ENCODE peak calls at places on chromosomes 5 and 9, in ten cellular contexts. I is tibial nerve, J is endothelial cell, L is B cell, N is GM13977, W is tibial artery, Y is kidney epithelial cell, F is right atrium auricular region, R is GM23338, D is left ventricle myocardium inferior. P is an unnamed sample.

GRCh38 chr9:110050925-110051355 is 157.0 kb downstream of the C9orf152 start:
- DNase-seq in J (no peak), I (no peak), Y (peak; percentile 86), D (no peak), W (peak; percentile 72), L (no peak), N (peak; percentile 56), F (peak; percentile 74), R (no peak), P (peak; percentile 89)

GRCh38 chr9:18124760-18125159 is 349.2 kb upstream of the ADAMTSL1 start:
- DNase-seq in D (no peak), W (no peak), F (no peak), I (no peak), Y (no peak), L (no peak), R (no peak), J (no peak), N (no peak), P (peak; percentile 10)

GRCh38 chr5:71740015-71740753 is 21.1 kb downstream of the CARTPT start:
- DNase-seq in N (peak; percentile 55), R (no peak), Y (no peak), D (no peak), J (no peak), W (no peak), F (no peak), I (no peak), L (no peak), P (no peak)

GRCh38 chr5:1965860-1966396 is 83.2 kb upstream of the IRX4 start:
- DNase-seq in N (peak; percentile 6), J (no peak), F (peak; percentile 16), W (no peak), R (no peak), Y (no peak), L (no peak), D (no peak), I (no peak), P (no peak)

GRCh38 chr9:136700309-136700708 is 12.1 kb upstream of the DIPK1B start:
- DNase-seq in F (no peak), W (no peak), J (no peak), Y (no peak), N (no peak), L (no peak), D (no peak), R (no peak), I (no peak), P (no peak)

GRCh38 chr5:117568622-117569021 is 994.0 kb upstream of the SEMA6A start:
- DNase-seq in F (no peak), J (no peak), W (no peak), I (no peak), D (no peak), R (peak; percentile 15), Y (no peak), L (no peak), N (no peak), P (no peak)

GRCh38 chr5:72338810-72339209 is 18.6 kb downstream of the PTCD2 start:
- DNase-seq in N (no peak), W (no peak), Y (no peak), J (no peak), I (no peak), R (no peak), F (no peak), L (no peak), D (no peak), P (no peak)

GRCh38 chr5:3958389-3958788 is 362.8 kb downstream of the IRX1 start:
- DNase-seq in I (no peak), R (no peak), L (no peak), J (no peak), N (no peak), F (no peak), Y (no peak), D (no peak), W (no peak), P (no peak)

GRCh38 chr5:102539598-102539997 is 40.8 kb upstream of the SLCO6A1 start:
- DNase-seq in N (no peak), J (no peak), I (no peak), F (no peak), Y (no peak), D (no peak), L (no peak), W (no peak), R (no peak), P (no peak)

GRCh38 chr5:78627766-78628165 is 20.8 kb downstream of the LHFPL2 start:
- DNase-seq in J (no peak), I (no peak), F (no peak), Y (no peak), R (no peak), D (no peak), L (no peak), W (no peak), N (no peak), P (no peak)

GRCh38 chr9:36126016-36126786 is 10.3 kb upstream of the GLIPR2 start:
- DNase-seq in R (no peak), J (no peak), W (no peak), Y (no peak), D (no peak), F (no peak), I (no peak), L (no peak), N (no peak), P (no peak)

GRCh38 chr9:134421888-134422287 is 95.6 kb downstream of the RXRA start:
- DNase-seq in W (no peak), L (no peak), Y (no peak), J (no peak), I (no peak), F (no peak), R (no peak), N (no peak), D (no peak), P (no peak)

GRCh38 chr9:69207503-69207902 is 33.4 kb downstream of the TJP2 start:
- DNase-seq in Y (no peak), F (no peak), W (no peak), I (no peak), L (no peak), J (no peak), R (peak; percentile 45), D (peak; percentile 45), N (no peak), P (no peak)

GRCh38 chr9:38673399-38673798 is 46.5 kb downstream of the FAM240B start:
- DNase-seq in Y (no peak), N (no peak), F (peak; percentile 36), W (no peak), I (no peak), D (no peak), J (no peak), L (no peak), R (no peak), P (no peak)

GRCh38 chr5:90421136-90421535 is 11.6 kb upstream of the CETN3 start:
- DNase-seq in J (peak; percentile 28), W (no peak), N (no peak), F (no peak), R (peak; percentile 83), Y (no peak), I (no peak), D (no peak), L (no peak), P (no peak)

GRCh38 chr5:80339116-80339515 is 19.3 kb downstream of the SPZ1 start:
- DNase-seq in J (no peak), D (no peak), W (no peak), Y (no peak), L (no peak), F (no peak), N (no peak), I (no peak), R (no peak), P (no peak)

GRCh38 chr5:87836696-87837095 is 424.0 kb upstream of the CCNH start:
- DNase-seq in W (no peak), L (no peak), I (no peak), Y (no peak), N (no peak), D (no peak), R (no peak), F (no peak), J (no peak), P (no peak)

GRCh38 chr5:116063950-116064349 is 20.9 kb upstream of the COMMD10 start:
- DNase-seq in N (no peak), R (no peak), J (no peak), F (no peak), I (no peak), D (no peak), Y (no peak), L (no peak), W (no peak), P (no peak)

DNA sequence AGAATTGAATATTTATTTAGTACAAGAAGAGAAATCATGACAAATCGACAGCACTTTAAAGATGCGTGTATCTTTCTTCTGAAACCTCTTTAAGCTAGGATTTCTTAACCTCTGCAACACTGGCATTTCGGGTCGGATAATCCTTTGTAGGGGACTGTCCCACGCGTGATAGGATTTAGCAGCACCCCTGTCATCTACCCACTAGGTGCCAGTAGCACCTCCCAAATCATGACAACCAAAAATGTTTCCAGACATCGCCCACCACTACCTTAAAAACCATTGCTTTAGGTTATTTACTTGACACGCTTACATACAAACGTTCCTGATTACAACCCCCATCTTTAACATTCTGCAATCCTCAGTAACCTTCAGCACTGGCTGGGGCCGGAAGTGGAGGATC is 223.1 kb downstream of the TRIM32 start:
- DNase-seq in F (no peak), J (no peak), R (peak; percentile 41), L (no peak), I (no peak), Y (no peak), D (no peak), W (no peak), N (no peak), P (no peak)
- TF ChIP-seq CTCF in F (no peak), J (no peak), R (peak; percentile 66), L (no peak), I (no peak), Y (no peak), D (no peak), W (no peak), N (peak; percentile 4), P (no peak)

GRCh38 chr5:180673371-180674252 is 24.2 kb upstream of the FLT4 start:
- DNase-seq in N (no peak), I (no peak), D (no peak), W (no peak), R (peak; percentile 64), J (peak; percentile 38), Y (no peak), L (no peak), F (no peak), P (no peak)
- TF ChIP-seq CTCF in N (no peak), I (no peak), D (no peak), W (no peak), R (peak; percentile 90), J (peak; percentile 24), Y (no peak), L (no peak), F (no peak), P (no peak)

GRCh38 chr5:175610381-175610780 is 47.5 kb upstream of the HRH2 start:
- DNase-seq in Y (no peak), W (no peak), I (no peak), N (no peak), L (no peak), D (no peak), R (no peak), J (no peak), F (no peak), P (no peak)
- TF ChIP-seq CTCF in Y (no peak), W (no peak), I (no peak), N (no peak), L (no peak), D (no peak), R (no peak), J (no peak), F (no peak), P (no peak)

DNA sequence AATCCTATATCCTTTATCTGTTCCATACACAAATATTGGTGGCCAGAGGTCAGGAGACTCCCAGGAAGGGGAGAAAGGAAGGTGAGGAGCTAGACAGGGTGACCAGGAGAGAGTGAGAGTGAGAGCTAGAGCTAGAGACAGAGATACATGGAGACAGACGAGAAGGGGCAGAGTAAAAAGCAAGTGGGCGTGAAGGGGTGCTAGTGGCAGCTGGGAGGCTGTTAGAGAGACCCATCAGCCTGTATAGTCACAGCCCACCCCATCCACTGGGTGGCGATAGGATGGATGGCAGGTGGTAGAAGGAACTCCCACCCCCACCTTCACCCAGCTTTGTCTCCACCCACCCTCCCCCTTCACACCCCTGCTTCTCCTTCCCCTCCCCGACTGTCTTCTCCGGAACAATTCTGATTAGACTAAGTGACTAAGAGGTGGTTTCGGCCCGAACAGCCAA is 32.8 kb downstream of the PCDH1 start:
- DNase-seq in F (no peak), I (no peak), R (peak; percentile 91), W (no peak), N (no peak), L (no peak), J (no peak), Y (no peak), D (no peak), P (no peak)
- TF ChIP-seq CTCF in F (no peak), I (no peak), R (peak; percentile 67), W (no peak), N (peak; percentile 13), L (no peak), J (no peak), Y (no peak), D (no peak), P (no peak)

P was measured in AG04449.